ENCODE peak calls at places on chromosomes 12 and 14, in six cellular contexts. E is IMR-90, A is A549, J is HepG2, U is K562, Q is GM12878. D is an unnamed sample.

GRCh38 chr12:89239534-89239933 is 112.8 kb downstream of the DUSP6 start:
- DNase-seq in J (no peak), U (no peak), Q (no peak), A (no peak), E (no peak), D (no peak)

GRCh38 chr14:29236401-29236800 is 469.8 kb downstream of the FOXG1 start:
- DNase-seq in Q (no peak), A (no peak), E (no peak), U (no peak), J (no peak), D (no peak)

GRCh38 chr12:115140981-115141380 is 457.0 kb upstream of the TBX3 start:
- DNase-seq in A (no peak), E (no peak), J (no peak), Q (no peak), U (no peak), D (no peak)

GRCh38 chr14:105682956-105683570 is 156.7 kb downstream of the TMEM121 start:
- DNase-seq in J (no peak), A (no peak), Q (no peak), U (no peak), E (no peak), D (no peak)

GRCh38 chr14:65910108-65910507 is 497.6 kb downstream of the FUT8 start:
- DNase-seq in E (peak; percentile 28), A (peak; percentile 35), Q (no peak), U (no peak), J (no peak), D (no peak)

GRCh38 chr12:53325539-53326061 is 4.2 kb upstream of the AAAS start:
- DNase-seq in E (no peak), A (peak; percentile 34), J (peak; percentile 35), Q (no peak), U (no peak), D (no peak)

GRCh38 chr14:73787760-73788508 is 63.7 kb upstream of the PTGR2 start:
- DNase-seq in E (peak; percentile 55), U (no peak), A (no peak), J (no peak), Q (no peak), D (no peak)

GRCh38 chr12:17062296-17063061 is 456.5 kb upstream of the LMO3 start:
- DNase-seq in J (no peak), U (no peak), E (no peak), Q (no peak), A (peak; percentile 76), D (no peak)

GRCh38 chr12:6341439-6342139 is at the start of gene TNFRSF1A:
- DNase-seq in U (peak; percentile 74), E (peak; percentile 85), A (peak; percentile 91), Q (no peak), J (peak; percentile 65), D (peak; percentile 75)

GRCh38 chr12:94326727-94327126 is 132.9 kb downstream of the CEP83 start:
- DNase-seq in Q (no peak), A (no peak), E (peak; percentile 78), U (no peak), J (no peak), D (no peak)

GRCh38 chr12:47071241-47071852 is 8.1 kb upstream of the PCED1B start:
- DNase-seq in A (peak; percentile 72), J (peak; percentile 6), Q (no peak), U (peak; percentile 55), E (no peak), D (peak; percentile 48)

GRCh38 chr12:40946612-40947194 is 241.4 kb upstream of the PDZRN4 start:
- DNase-seq in A (peak; percentile 51), E (peak; percentile 42), Q (no peak), J (peak; percentile 4), U (peak; percentile 24), D (peak; percentile 10)

GRCh38 chr12:4145990-4146859 is 127.3 kb upstream of the CCND2 start:
- DNase-seq in Q (peak; percentile 87), E (no peak), U (no peak), A (no peak), J (no peak), D (no peak)

GRCh38 chr12:131351319-131352028 is 359.4 kb upstream of the SFSWAP start:
- DNase-seq in E (no peak), Q (peak; percentile 12), U (peak; percentile 93), A (peak; percentile 58), J (no peak), D (no peak)

GRCh38 chr12:34392741-34393085 is 370.4 kb downstream of the ALG10 start:
- DNase-seq in A (no peak), U (no peak), Q (no peak), E (no peak), J (no peak), D (no peak)

GRCh38 chr12:34393821-34394150 is 371.5 kb downstream of the ALG10 start:
- DNase-seq in Q (no peak), A (no peak), U (peak; percentile 1), J (no peak), E (no peak), D (no peak)

GRCh38 chr12:34394211-34395055 is 372.1 kb downstream of the ALG10 start:
- DNase-seq in E (no peak), Q (no peak), J (no peak), A (no peak), U (peak; percentile 2), D (no peak)

GRCh38 chr12:34391771-34392581 is 369.7 kb downstream of the ALG10 start:
- DNase-seq in Q (no peak), U (peak; percentile 41), E (no peak), A (no peak), J (no peak), D (no peak)

GRCh38 chr12:34393086-34393820 is 371.0 kb downstream of the ALG10 start:
- DNase-seq in E (no peak), A (no peak), J (no peak), Q (no peak), U (peak; percentile 0), D (no peak)
- TF ChIP-seq BHLHE40 in E (no peak), A (no peak), J (no peak), Q (no peak), U (no peak), D (no peak)

GRCh38 chr12:109286652-109287051 is 22.4 kb downstream of the FOXN4 start:
- DNase-seq in E (no peak), U (no peak), Q (no peak), J (no peak), A (no peak), D (no peak)

GRCh38 chr12:109288571-109288970 is 20.5 kb downstream of the FOXN4 start:
- DNase-seq in E (no peak), A (peak; percentile 42), Q (no peak), J (no peak), U (no peak), D (no peak)

GRCh38 chr12:109289004-109289403 is 20.1 kb downstream of the FOXN4 start:
- DNase-seq in U (no peak), E (no peak), A (no peak), J (no peak), Q (no peak), D (no peak)

GRCh38 chr12:109287181-109287580 is 21.9 kb downstream of the FOXN4 start:
- DNase-seq in J (no peak), A (no peak), Q (no peak), E (no peak), U (no peak), D (no peak)

GRCh38 chr12:109287811-109288469 is 21.1 kb downstream of the FOXN4 start:
- DNase-seq in J (no peak), A (no peak), Q (no peak), U (no peak), E (no peak), D (no peak)
- TF ChIP-seq BHLHE40 in J (no peak), A (no peak), Q (no peak), U (no peak), E (no peak), D (no peak)

DNA sequence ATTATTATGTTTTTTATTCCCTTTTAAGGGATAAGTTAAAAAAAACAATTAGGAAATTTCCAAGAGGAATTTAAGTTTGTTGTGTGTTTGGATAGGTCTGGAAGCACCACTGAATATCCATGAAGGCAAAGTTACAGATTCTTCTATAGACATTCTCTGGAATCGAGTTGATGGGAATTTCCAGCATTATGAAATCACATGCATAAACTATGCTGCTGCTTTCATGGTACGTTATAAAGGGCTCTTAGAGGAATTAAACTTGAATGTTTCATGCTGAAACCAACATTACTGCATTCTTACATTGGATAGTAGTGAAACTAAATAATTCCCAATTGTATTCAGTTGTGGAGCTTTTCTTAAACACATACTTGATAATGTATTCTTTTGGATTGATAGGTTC is 21.5 kb upstream of the PTPRQ start:
- DNase-seq in A (no peak), E (peak; percentile 89), J (no peak), U (no peak), Q (no peak), D (no peak)
- TF ChIP-seq BHLHE40 in A (no peak), E (no peak), J (no peak), U (no peak), Q (no peak), D (no peak)

GRCh38 chr14:96052541-96053105 is 13.5 kb downstream of the C14orf132 start:
- DNase-seq in J (no peak), Q (no peak), E (peak; percentile 28), A (no peak), U (no peak), D (no peak)

GRCh38 chr14:96054661-96055060 is 15.5 kb downstream of the C14orf132 start:
- DNase-seq in Q (no peak), U (no peak), A (no peak), J (no peak), E (no peak), D (no peak)

GRCh38 chr14:96053236-96053599 is 14.1 kb downstream of the C14orf132 start:
- DNase-seq in A (no peak), U (no peak), Q (no peak), E (no peak), J (no peak), D (no peak)

GRCh38 chr14:96055065-96055752 is 16.0 kb downstream of the C14orf132 start:
- DNase-seq in A (no peak), E (peak; percentile 35), U (no peak), Q (no peak), J (no peak), D (no peak)

DNA sequence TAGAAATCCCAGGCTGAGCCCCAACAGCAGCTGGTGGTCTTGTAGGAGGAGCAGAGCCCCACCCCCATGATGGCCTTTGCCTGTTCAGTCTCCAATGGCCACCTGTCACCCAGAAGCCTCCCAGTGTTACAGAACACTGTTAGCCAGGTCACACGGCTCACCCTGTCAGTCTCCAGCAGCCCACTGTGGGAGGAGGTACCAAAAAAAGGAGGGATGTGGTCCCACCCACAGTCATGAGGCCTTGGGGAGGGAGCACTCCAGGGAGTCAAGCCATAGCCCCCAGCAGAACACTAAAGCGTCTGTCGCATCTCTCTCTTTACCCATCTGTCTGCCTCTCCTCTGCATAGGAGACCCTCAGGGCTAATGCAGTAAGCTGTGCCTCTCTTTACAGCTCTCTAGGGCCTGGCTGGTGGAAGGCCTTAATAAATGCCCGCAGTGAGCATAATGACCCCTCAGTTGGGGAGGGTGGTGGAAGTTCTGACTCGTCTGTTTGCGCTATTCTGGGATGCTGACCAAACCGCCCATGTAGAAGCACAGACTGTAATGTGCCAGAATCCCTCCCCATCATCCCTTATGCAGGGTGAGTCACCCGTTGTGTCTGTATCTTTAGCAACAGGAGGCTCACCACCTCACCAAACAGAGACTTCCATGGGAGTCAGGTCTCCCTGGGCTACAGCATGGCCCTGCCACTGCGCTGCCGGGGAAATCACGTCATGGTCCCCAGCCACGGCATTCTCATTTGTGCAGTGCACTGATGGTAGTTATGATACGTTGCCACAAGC is 14.6 kb downstream of the C14orf132 start:
- DNase-seq in E (peak; percentile 99), Q (no peak), U (no peak), J (no peak), A (peak; percentile 24), D (no peak)
- TF ChIP-seq BHLHE40 in E (peak; percentile 75), Q (no peak), U (no peak), J (no peak), A (no peak), D (no peak)

D was measured in HEK293T.